ENCODE peak calls at places on chromosomes 12 and 14, in four cellular contexts. G is heart left ventricle, T is prostate gland, Y is esophagus squamous epithelium. Q is an unnamed sample.
A peak's percentile ranks its signal among the peaks of the same experiment; 100 is the strongest.

GRCh38 chr12:79056775-79057174 is 192.2 kb downstream of the SYT1 start:
- DNase-seq in Y (no peak), T (no peak), G (no peak), Q (no peak)

GRCh38 chr14:68690106-68690960 is 102.5 kb downstream of the ZFP36L1 start:
- DNase-seq in G (no peak), T (no peak), Y (no peak), Q (no peak)

GRCh38 chr12:124077730-124078129 is 104.7 kb downstream of the ZNF664 start:
- DNase-seq in Y (no peak), G (no peak), T (no peak), Q (no peak)

GRCh38 chr14:93957751-93958566 is 18.4 kb downstream of the ASB2 start:
- DNase-seq in T (no peak), Y (no peak), G (no peak), Q (no peak)

GRCh38 chr14:60272177-60272576 is 23.2 kb downstream of the PPM1A start:
- DNase-seq in Y (no peak), G (no peak), T (no peak), Q (no peak)

GRCh38 chr12:116309343-116309742 is 31.9 kb upstream of the MED13L start:
- DNase-seq in T (no peak), G (no peak), Y (no peak), Q (no peak)

GRCh38 chr14:46840971-46841729 is 189.6 kb upstream of the RPL10L start:
- DNase-seq in Y (no peak), G (no peak), T (no peak), Q (no peak)

GRCh38 chr14:99664636-99665273 is 19.3 kb upstream of the CYP46A1 start:
- DNase-seq in G (no peak), Y (no peak), T (no peak), Q (no peak)

DNA sequence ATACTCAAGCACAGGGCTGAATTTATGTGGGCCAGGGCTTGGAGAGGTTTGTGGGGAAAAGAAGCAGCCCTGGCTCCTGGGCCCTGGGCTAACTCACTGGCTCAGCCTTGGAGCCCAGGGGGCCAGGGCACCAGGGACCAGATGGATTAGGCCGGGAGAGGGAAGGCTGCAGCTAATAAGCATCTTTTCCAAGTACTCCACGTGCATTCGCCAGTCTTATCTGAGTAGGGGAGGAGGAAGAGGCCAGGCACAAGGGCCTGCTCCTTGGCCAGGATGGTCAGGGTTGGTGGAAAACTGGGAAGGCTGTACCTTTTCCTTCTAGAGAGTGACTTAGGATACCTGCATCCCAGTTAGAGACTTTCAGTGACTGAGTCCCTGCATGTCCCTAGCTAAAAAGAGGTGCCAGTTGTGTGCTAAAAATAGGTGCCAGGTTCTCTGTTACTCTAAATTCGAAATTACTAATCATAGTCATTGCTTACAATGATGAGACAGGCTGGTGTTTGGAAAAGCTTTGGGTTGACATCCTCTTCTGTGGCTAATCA is 1.3 kb downstream of the GLRX5 start:
- DNase-seq in Y (no peak), G (no peak), T (no peak), Q (peak; percentile 69)
- TF ChIP-seq POLR2A in Y (no peak), G (no peak), T (no peak), Q (no peak)

GRCh38 chr14:55572578-55572977 is 7.4 kb upstream of the KTN1 start:
- DNase-seq in T (no peak), G (no peak), Y (no peak), Q (peak; percentile 8)
- TF ChIP-seq POLR2A in T (no peak), G (no peak), Y (no peak), Q (no peak)

GRCh38 chr12:111636209-111636928 is 37.3 kb upstream of the ATXN2 start:
- DNase-seq in T (peak; percentile 40), G (peak; percentile 69), Y (no peak), Q (peak; percentile 93)
- TF ChIP-seq POLR2A in T (no peak), G (no peak), Y (no peak), Q (no peak)

GRCh38 chr12:122752464-122753212 is at the start of gene DENR:
- DNase-seq in G (peak; percentile 99), T (peak; percentile 98), Y (peak; percentile 83), Q (peak; percentile 100)
- TF ChIP-seq POLR2A in G (no peak), T (peak; percentile 71), Y (peak; percentile 10), Q (peak; percentile 91)

GRCh38 chr12:93273834-93274705 is 103.7 kb upstream of the NUDT4 start:
- DNase-seq in G (no peak), T (no peak), Y (no peak), Q (no peak)
- TF ChIP-seq POLR2A in G (no peak), T (no peak), Y (no peak), Q (no peak)

DNA sequence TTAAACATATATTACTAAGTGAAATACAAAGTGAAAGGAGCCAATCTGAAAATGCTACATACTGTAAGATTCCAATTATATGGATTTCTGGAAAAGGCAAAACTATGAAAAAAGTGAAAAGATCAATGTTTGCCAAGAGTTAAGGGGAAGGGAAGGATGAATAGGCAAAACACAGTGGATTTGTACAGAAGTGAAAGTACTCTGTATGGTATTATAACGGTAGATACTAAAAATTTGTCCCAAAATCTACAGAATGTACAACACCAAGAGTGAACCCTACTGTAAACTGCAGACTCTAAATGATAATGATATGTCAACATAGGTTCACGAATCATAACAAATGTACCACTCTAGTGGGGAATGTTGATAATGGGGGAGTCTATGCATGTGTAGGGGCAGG is 17.8 kb downstream of the EEA1 start:
- DNase-seq in T (no peak), G (no peak), Y (no peak), Q (no peak)
- TF ChIP-seq POLR2A in T (no peak), G (no peak), Y (no peak), Q (no peak)

GRCh38 chr14:23362200-23362599 is 2.8 kb downstream of the EFS start:
- DNase-seq in G (no peak), Y (no peak), T (no peak), Q (no peak)

GRCh38 chr14:23365353-23366162 is 586 bp upstream of the EFS start:
- DNase-seq in G (peak; percentile 60), T (peak; percentile 64), Y (no peak), Q (no peak)

GRCh38 chr14:23366163-23366921 is 1.4 kb upstream of the EFS start:
- DNase-seq in T (peak; percentile 79), Y (no peak), G (peak; percentile 86), Q (no peak)

GRCh38 chr14:23364164-23364571 is 804 bp downstream of the EFS start:
- DNase-seq in Y (no peak), G (no peak), T (peak; percentile 71), Q (no peak)

GRCh38 chr14:23364604-23365352 is at the start of gene EFS:
- DNase-seq in T (peak; percentile 28), G (peak; percentile 68), Y (no peak), Q (no peak)
- TF ChIP-seq POLR2A in T (no peak), G (no peak), Y (no peak), Q (no peak)

Q was measured in erythroblast.